ENCODE peak calls at places on chromosomes 7 and 10, in four cellular contexts. One of them, this sample, is unnamed. For H3K79me2, the result is how much of the 10 kb centered on the place peaks cover.

GRCh38 chr10:21144047-21144446 is 246.9 kb upstream of the NEBL start:
- DNase-seq in mesendoderm: peak
- DNase-seq in H9: peak
- DNase-seq in H1: no peak
- DNase-seq in this sample: peak

GRCh38 chr10:105187243-105187642 is 546.2 kb downstream of the SORCS3 start:
- DNase-seq in mesendoderm: no peak
- DNase-seq in H9: no peak
- DNase-seq in H1: no peak
- DNase-seq in this sample: no peak

GRCh38 chr10:97743169-97743945 is 6.4 kb downstream of the ZFYVE27 start:
- DNase-seq in mesendoderm: no peak
- DNase-seq in H9: no peak
- DNase-seq in H1: no peak
- DNase-seq in this sample: no peak

GRCh38 chr10:132779850-132780249 is 6.1 kb downstream of the NKX6-2 start:
- DNase-seq in mesendoderm: no peak
- DNase-seq in H9: no peak
- DNase-seq in H1: no peak
- DNase-seq in this sample: no peak

GRCh38 chr10:69732147-69732825 is 69.4 kb upstream of the COL13A1 start:
- DNase-seq in mesendoderm: no peak
- DNase-seq in H9: no peak
- DNase-seq in H1: no peak
- DNase-seq in this sample: no peak

GRCh38 chr10:116864436-116864835 is 15.1 kb downstream of the ENO4 start:
- DNase-seq in mesendoderm: no peak
- DNase-seq in H9: no peak
- DNase-seq in H1: no peak
- DNase-seq in this sample: no peak

GRCh38 chr7:80869385-80869784 is 49.5 kb downstream of the SEMA3C start:
- DNase-seq in mesendoderm: no peak
- DNase-seq in H9: no peak
- DNase-seq in H1: no peak
- DNase-seq in this sample: no peak

GRCh38 chr7:39608278-39608677 is 15.1 kb upstream of the RALA start:
- DNase-seq in mesendoderm: peak
- DNase-seq in H9: no peak
- DNase-seq in H1: no peak
- DNase-seq in this sample: no peak

GRCh38 chr10:35933940-35934636 is 292.0 kb upstream of the FZD8 start:
- DNase-seq in mesendoderm: no peak
- DNase-seq in H9: no peak
- DNase-seq in H1: no peak
- DNase-seq in this sample: no peak

GRCh38 chr10:131142446-131143380 is 168.8 kb downstream of the TCERG1L start:
- DNase-seq in mesendoderm: peak
- DNase-seq in H9: no peak
- DNase-seq in H1: no peak
- DNase-seq in this sample: no peak

GRCh38 chr10:1284076-1284475 is 227.9 kb downstream of the WDR37 start:
- DNase-seq in mesendoderm: no peak
- DNase-seq in H9: no peak
- DNase-seq in H1: no peak
- DNase-seq in this sample: no peak

GRCh38 chr7:75762350-75762917 is 9.6 kb downstream of the CCL26 start:
- DNase-seq in mesendoderm: peak
- DNase-seq in H9: no peak
- DNase-seq in H1: no peak
- DNase-seq in this sample: peak

GRCh38 chr10:123577921-123578461 is 88.2 kb upstream of the GPR26 start:
- DNase-seq in mesendoderm: no peak
- DNase-seq in H9: no peak
- DNase-seq in H1: no peak
- DNase-seq in this sample: no peak

GRCh38 chr10:58963723-58964124 is 212.7 kb upstream of the PHYHIPL start:
- DNase-seq in mesendoderm: peak
- DNase-seq in H9: peak
- DNase-seq in H1: peak
- DNase-seq in this sample: no peak

GRCh38 chr7:128743112-128743772 is 4.1 kb downstream of the CALU start:
- DNase-seq in mesendoderm: no peak
- DNase-seq in H9: no peak
- DNase-seq in H1: no peak
- DNase-seq in this sample: peak

GRCh38 chr10:8316284-8316683 is 261.8 kb downstream of the GATA3 start:
- DNase-seq in mesendoderm: no peak
- DNase-seq in H9: no peak
- DNase-seq in H1: no peak
- DNase-seq in this sample: no peak

GRCh38 chr7:74256446-74257408 is 2.5 kb upstream of the RFC2 start:
- DNase-seq in mesendoderm: no peak
- DNase-seq in H9: no peak
- DNase-seq in H1: no peak
- DNase-seq in this sample: no peak

GRCh38 chr10:75197906-75198305 is 12.7 kb upstream of the VDAC2 start:
- DNase-seq in mesendoderm: no peak
- DNase-seq in H9: no peak
- DNase-seq in H1: no peak
- DNase-seq in this sample: no peak

GRCh38 chr7:158080899-158081445 is 506.7 kb downstream of the PTPRN2 start:
- DNase-seq in mesendoderm: no peak
- DNase-seq in H9: no peak
- DNase-seq in H1: no peak
- DNase-seq in this sample: no peak

GRCh38 chr7:70640266-70640833 is 491.6 kb upstream of the GALNT17 start:
- DNase-seq in mesendoderm: peak
- DNase-seq in H9: no peak
- DNase-seq in H1: no peak
- DNase-seq in this sample: no peak

GRCh38 chr7:116632349-116632748 is 39.6 kb upstream of the MET start:
- DNase-seq in mesendoderm: no peak
- DNase-seq in H9: no peak
- DNase-seq in H1: no peak
- DNase-seq in this sample: no peak

GRCh38 chr7:43465581-43466554 is 117.0 kb upstream of the STK17A start:
- DNase-seq in mesendoderm: no peak
- DNase-seq in H9: no peak
- DNase-seq in H1: no peak
- DNase-seq in this sample: no peak

GRCh38 chr10:4068255-4069028 is 283.4 kb upstream of the KLF6 start:
- DNase-seq in mesendoderm: no peak
- DNase-seq in H9: no peak
- DNase-seq in H1: no peak
- DNase-seq in this sample: peak

GRCh38 chr10:59324597-59324996 is 37.8 kb downstream of the FAM13C start:
- DNase-seq in mesendoderm: no peak
- DNase-seq in H9: no peak
- DNase-seq in H1: no peak
- DNase-seq in this sample: no peak

DNA sequence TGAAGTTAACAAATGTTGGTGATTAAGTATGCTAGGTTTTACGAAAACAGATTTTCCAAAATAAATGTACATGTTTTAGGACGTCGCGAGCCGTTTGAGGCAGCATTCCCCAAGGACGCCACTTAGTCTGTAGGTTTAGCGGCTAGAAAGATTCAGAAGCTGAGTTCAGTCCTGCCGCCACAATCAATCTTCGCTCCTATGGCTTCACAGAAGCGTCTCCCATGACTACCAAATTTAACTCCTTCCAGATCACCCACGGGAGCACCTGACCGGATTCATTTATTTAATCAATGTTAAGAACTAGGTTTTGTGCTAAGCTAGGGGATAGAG is 788 bp upstream of the CYP51A1 start:
- DNase-seq in mesendoderm: no peak
- DNase-seq in H9: no peak
- DNase-seq in H1: no peak
- DNase-seq in this sample: peak
- H3K23ac ChIP-seq in mesendoderm: peak
- H3K23ac ChIP-seq in H9: no peak
- H3K23ac ChIP-seq in H1: no peak
- H3K23ac ChIP-seq in this sample: no peak

DNA sequence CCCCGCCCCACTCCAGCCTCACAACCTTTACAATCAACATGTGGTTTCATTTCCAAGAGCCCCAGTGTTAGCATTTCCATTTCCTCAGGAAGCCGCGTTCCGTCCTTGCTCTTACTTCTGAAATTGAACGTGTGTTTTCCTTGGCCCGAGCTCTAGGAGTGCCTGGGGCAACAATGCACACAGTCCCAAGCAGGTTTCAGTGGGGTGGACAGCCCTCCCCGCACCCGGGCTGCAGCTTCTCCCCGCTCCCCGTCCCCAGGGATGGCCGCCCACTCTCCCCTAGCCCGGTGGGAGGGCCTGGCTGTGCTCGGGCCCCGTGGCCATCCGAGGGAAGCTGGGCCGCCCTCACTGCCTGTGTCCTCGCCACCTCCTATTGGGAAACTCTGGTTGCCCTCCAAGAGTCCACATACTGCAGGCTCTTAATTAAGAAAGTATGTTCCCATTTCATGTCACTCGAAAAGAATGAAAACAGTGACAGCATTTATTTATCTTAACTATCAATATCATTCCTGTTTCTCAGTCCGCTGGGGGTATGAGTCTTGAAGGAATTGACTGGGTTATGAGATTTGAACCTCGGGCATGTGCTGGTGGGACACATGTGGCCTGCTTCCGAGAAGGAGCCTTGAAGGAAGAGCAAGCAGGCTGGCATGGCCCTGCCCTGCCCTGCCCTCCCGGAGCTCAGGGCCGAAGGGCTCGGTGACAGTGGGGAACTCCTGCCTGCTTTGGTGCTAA is 163.8 kb downstream of the GRK5 start:
- DNase-seq in mesendoderm: no peak
- DNase-seq in H9: no peak
- DNase-seq in H1: no peak
- DNase-seq in this sample: peak
- H3K79me2 ChIP-seq in mesendoderm: under half
- H3K79me2 ChIP-seq in H9: under half
- H3K79me2 ChIP-seq in H1: under half
- H3K79me2 ChIP-seq in this sample: under half

DNA sequence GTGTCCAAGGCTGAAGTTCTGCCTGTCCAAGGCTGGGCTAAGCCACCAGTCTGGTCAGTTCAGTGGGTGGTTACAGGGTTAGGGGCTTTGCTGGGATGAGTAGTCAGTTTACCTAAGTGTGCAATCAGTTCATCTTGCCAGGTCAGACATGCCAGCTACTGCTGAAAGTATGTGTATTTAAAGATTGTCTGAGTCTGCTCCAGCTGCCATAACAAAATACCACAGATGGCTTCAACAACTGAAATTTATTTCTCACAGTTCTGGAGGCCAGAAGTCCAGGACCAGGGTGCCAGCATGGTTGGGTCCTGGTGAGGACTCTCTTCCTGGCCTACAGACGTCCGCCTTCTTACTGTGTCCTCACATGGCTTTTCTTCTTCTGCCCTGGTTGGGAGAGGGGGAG is 52.4 kb upstream of the TNS3 start:
- DNase-seq in mesendoderm: no peak
- DNase-seq in H9: no peak
- DNase-seq in H1: no peak
- DNase-seq in this sample: peak
- H3K23ac ChIP-seq in mesendoderm: no peak
- H3K23ac ChIP-seq in H9: no peak
- H3K23ac ChIP-seq in H1: no peak
- H3K23ac ChIP-seq in this sample: no peak

DNA sequence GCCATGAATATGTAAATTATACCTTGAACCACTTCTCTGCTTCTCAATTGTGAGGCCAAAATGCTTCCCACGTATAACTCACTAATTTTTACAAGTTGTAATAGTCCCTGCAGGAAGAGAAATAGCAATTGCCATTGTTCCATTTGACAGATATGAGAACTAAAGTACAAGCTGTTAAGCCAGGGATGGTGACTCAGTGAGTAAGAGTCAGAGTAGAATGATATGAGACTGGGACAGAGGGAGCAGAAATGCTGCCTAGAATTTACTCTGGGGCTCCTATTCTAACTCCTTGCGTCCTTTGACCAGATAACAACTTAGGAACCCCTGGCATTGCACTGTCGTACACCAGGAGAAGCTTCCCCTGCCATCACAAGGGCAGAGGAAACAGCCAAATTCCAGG is 45.1 kb upstream of the SEPTIN7 start:
- DNase-seq in mesendoderm: peak
- DNase-seq in H9: no peak
- DNase-seq in H1: no peak
- DNase-seq in this sample: no peak
- H3K79me2 ChIP-seq in mesendoderm: under half
- H3K79me2 ChIP-seq in H9: under half
- H3K79me2 ChIP-seq in H1: under half
- H3K79me2 ChIP-seq in this sample: under half

DNA sequence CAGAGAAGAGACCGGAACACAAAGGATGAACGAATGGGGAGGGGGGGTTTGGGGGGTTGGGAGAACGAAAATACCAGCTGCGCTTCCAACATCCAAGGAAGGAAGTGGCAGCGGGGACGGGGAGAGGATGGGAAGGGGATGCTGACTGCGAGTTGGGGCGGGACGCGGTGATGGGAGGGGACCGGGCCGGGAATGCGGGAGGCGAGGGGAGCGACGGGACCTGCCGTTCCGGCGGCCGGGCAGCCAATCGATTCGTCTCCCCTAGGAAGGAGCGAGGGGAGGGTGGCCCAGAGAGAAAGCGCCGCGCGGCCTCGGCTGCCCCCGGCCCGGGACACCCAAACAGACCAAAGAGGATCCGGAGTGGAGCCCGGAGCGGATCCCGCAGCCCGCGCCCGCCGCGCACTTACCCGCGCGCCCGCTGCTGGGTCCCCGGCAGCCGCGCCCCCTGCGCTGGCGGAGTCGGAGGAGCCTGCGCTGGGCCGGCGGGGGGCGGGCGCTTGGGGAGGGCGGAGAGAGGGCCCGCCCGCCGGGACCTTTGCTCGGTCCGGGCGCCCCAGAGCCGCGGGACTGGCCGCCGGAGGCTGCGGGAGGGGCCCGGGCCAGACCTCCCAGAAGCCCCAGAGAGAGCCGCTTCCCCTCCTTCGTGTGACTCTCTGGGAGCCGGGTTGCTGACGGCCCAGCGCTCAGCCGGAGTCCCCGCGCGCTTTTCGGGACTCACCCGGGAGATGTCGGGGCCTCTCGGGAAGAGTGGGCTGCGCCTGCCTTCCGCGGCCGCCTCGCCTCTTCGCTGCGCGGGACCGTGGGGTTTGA is at the start of gene GSDME:
- DNase-seq in mesendoderm: peak
- DNase-seq in H9: peak
- DNase-seq in H1: no peak
- DNase-seq in this sample: peak
- H3K23ac ChIP-seq in mesendoderm: peak
- H3K23ac ChIP-seq in H9: no peak
- H3K23ac ChIP-seq in H1: no peak
- H3K23ac ChIP-seq in this sample: no peak

GRCh38 chr7:117937049-117937448 is 63.8 kb upstream of the CTTNBP2 start:
- DNase-seq in mesendoderm: no peak
- DNase-seq in H9: no peak
- DNase-seq in H1: no peak
- DNase-seq in this sample: no peak

GRCh38 chr7:117941138-117941810 is 68.0 kb upstream of the CTTNBP2 start:
- DNase-seq in mesendoderm: peak
- DNase-seq in H9: no peak
- DNase-seq in H1: no peak
- DNase-seq in this sample: peak

GRCh38 chr7:117946201-117946633 is 73.0 kb upstream of the CTTNBP2 start:
- DNase-seq in mesendoderm: peak
- DNase-seq in H9: peak
- DNase-seq in H1: no peak
- DNase-seq in this sample: no peak

GRCh38 chr7:117937726-117938483 is 64.7 kb upstream of the CTTNBP2 start:
- DNase-seq in mesendoderm: no peak
- DNase-seq in H9: no peak
- DNase-seq in H1: no peak
- DNase-seq in this sample: no peak

GRCh38 chr7:117942780-117943179 is 69.5 kb upstream of the CTTNBP2 start:
- DNase-seq in mesendoderm: no peak
- DNase-seq in H9: no peak
- DNase-seq in H1: no peak
- DNase-seq in this sample: no peak
- H3K79me2 ChIP-seq in mesendoderm: under half
- H3K79me2 ChIP-seq in H9: under half
- H3K79me2 ChIP-seq in H1: under half
- H3K79me2 ChIP-seq in this sample: under half

This sample was measured in trophoblast cell.